ENCODE peak calls at places on chromosomes 3 and 15, in eight cellular contexts. One of them, this sample, is unnamed. For H3K27me3, the result is how much of the 10 kb centered on the place peaks cover.

GRCh38 chr3:192675958-192676649 is 51.2 kb downstream of the FGF12 start:
- DNase-seq in GM23338: no peak
- DNase-seq in DND-41: no peak
- DNase-seq in fibroblast of lung: no peak
- DNase-seq in H9: no peak
- DNase-seq in neuronal stem cell: no peak
- DNase-seq in GM23248: no peak
- DNase-seq in trophoblast cell: no peak
- DNase-seq in this sample: no peak

GRCh38 chr3:5073374-5074085 is 48.6 kb upstream of the ARL8B start:
- DNase-seq in H9: no peak
- DNase-seq in GM23248: no peak
- DNase-seq in trophoblast cell: no peak
- DNase-seq in DND-41: no peak
- DNase-seq in GM23338: no peak
- DNase-seq in neuronal stem cell: no peak
- DNase-seq in fibroblast of lung: no peak
- DNase-seq in this sample: no peak

GRCh38 chr3:108159128-108159527 is 63.1 kb downstream of the IFT57 start:
- DNase-seq in trophoblast cell: no peak
- DNase-seq in GM23338: no peak
- DNase-seq in H9: no peak
- DNase-seq in neuronal stem cell: no peak
- DNase-seq in fibroblast of lung: peak
- DNase-seq in GM23248: peak
- DNase-seq in DND-41: no peak
- DNase-seq in this sample: no peak

GRCh38 chr3:55658297-55659022 is 171.4 kb upstream of the WNT5A start:
- DNase-seq in DND-41: no peak
- DNase-seq in GM23248: no peak
- DNase-seq in neuronal stem cell: no peak
- DNase-seq in H9: peak
- DNase-seq in GM23338: no peak
- DNase-seq in fibroblast of lung: no peak
- DNase-seq in trophoblast cell: no peak
- DNase-seq in this sample: peak

GRCh38 chr15:53197426-53197839 is 407.3 kb upstream of the ONECUT1 start:
- DNase-seq in fibroblast of lung: peak
- DNase-seq in H9: peak
- DNase-seq in trophoblast cell: peak
- DNase-seq in GM23248: peak
- DNase-seq in neuronal stem cell: peak
- DNase-seq in GM23338: peak
- DNase-seq in DND-41: peak
- DNase-seq in this sample: no peak

GRCh38 chr15:48644498-48644826 is 1.0 kb downstream of the FBN1 start:
- DNase-seq in DND-41: no peak
- DNase-seq in GM23248: peak
- DNase-seq in trophoblast cell: peak
- DNase-seq in GM23338: no peak
- DNase-seq in neuronal stem cell: no peak
- DNase-seq in fibroblast of lung: peak
- DNase-seq in H9: no peak
- DNase-seq in this sample: no peak

GRCh38 chr3:174325834-174326705 is 533.1 kb upstream of the NAALADL2 start:
- DNase-seq in DND-41: no peak
- DNase-seq in GM23248: peak
- DNase-seq in neuronal stem cell: no peak
- DNase-seq in H9: no peak
- DNase-seq in GM23338: peak
- DNase-seq in trophoblast cell: no peak
- DNase-seq in fibroblast of lung: peak
- DNase-seq in this sample: no peak

GRCh38 chr3:46127503-46127902 is 80.6 kb downstream of the CCR1 start:
- DNase-seq in H9: no peak
- DNase-seq in fibroblast of lung: peak
- DNase-seq in GM23248: peak
- DNase-seq in DND-41: no peak
- DNase-seq in trophoblast cell: peak
- DNase-seq in neuronal stem cell: no peak
- DNase-seq in GM23338: no peak
- DNase-seq in this sample: no peak

GRCh38 chr3:65944252-65944651 is 94.5 kb downstream of the MAGI1 start:
- DNase-seq in trophoblast cell: no peak
- DNase-seq in fibroblast of lung: no peak
- DNase-seq in H9: no peak
- DNase-seq in GM23338: no peak
- DNase-seq in DND-41: no peak
- DNase-seq in neuronal stem cell: no peak
- DNase-seq in GM23248: no peak
- DNase-seq in this sample: no peak

GRCh38 chr3:89859738-89860137 is 752.3 kb downstream of the EPHA3 start:
- DNase-seq in H9: no peak
- DNase-seq in trophoblast cell: no peak
- DNase-seq in GM23338: peak
- DNase-seq in DND-41: no peak
- DNase-seq in GM23248: no peak
- DNase-seq in fibroblast of lung: no peak
- DNase-seq in neuronal stem cell: no peak
- DNase-seq in this sample: no peak

GRCh38 chr3:108862865-108863798 is 40.5 kb downstream of the TRAT1 start:
- DNase-seq in fibroblast of lung: peak
- DNase-seq in GM23248: peak
- DNase-seq in GM23338: no peak
- DNase-seq in trophoblast cell: no peak
- DNase-seq in DND-41: no peak
- DNase-seq in neuronal stem cell: no peak
- DNase-seq in H9: no peak
- DNase-seq in this sample: no peak

GRCh38 chr3:48561045-48561736 is 2.4 kb downstream of the UCN2 start:
- DNase-seq in GM23248: peak
- DNase-seq in neuronal stem cell: peak
- DNase-seq in DND-41: no peak
- DNase-seq in fibroblast of lung: peak
- DNase-seq in GM23338: peak
- DNase-seq in H9: peak
- DNase-seq in trophoblast cell: peak
- DNase-seq in this sample: no peak

GRCh38 chr3:172568713-172569112 is 45.5 kb upstream of the TNFSF10 start:
- DNase-seq in GM23248: no peak
- DNase-seq in DND-41: no peak
- DNase-seq in fibroblast of lung: no peak
- DNase-seq in trophoblast cell: no peak
- DNase-seq in GM23338: no peak
- DNase-seq in neuronal stem cell: no peak
- DNase-seq in H9: no peak
- DNase-seq in this sample: no peak

GRCh38 chr3:12966847-12967750 is 106.1 kb downstream of the IQSEC1 start:
- DNase-seq in trophoblast cell: peak
- DNase-seq in H9: peak
- DNase-seq in fibroblast of lung: peak
- DNase-seq in GM23248: peak
- DNase-seq in neuronal stem cell: no peak
- DNase-seq in DND-41: peak
- DNase-seq in GM23338: peak
- DNase-seq in this sample: no peak

GRCh38 chr3:53234841-53235232 is 21.0 kb downstream of the TKT start:
- DNase-seq in neuronal stem cell: no peak
- DNase-seq in trophoblast cell: no peak
- DNase-seq in DND-41: no peak
- DNase-seq in GM23338: no peak
- DNase-seq in fibroblast of lung: no peak
- DNase-seq in GM23248: no peak
- DNase-seq in H9: no peak
- DNase-seq in this sample: no peak
- H3K4me2 ChIP-seq in neuronal stem cell: no peak
- H3K4me2 ChIP-seq in trophoblast cell: no peak
- H3K4me2 ChIP-seq in DND-41: no peak
- H3K4me2 ChIP-seq in GM23338: no peak
- H3K4me2 ChIP-seq in fibroblast of lung: no peak
- H3K4me2 ChIP-seq in GM23248: no peak
- H3K4me2 ChIP-seq in H9: no peak
- H3K4me2 ChIP-seq in this sample: no peak

GRCh38 chr3:195802795-195803194 is 8.9 kb downstream of the MUC4 start:
- DNase-seq in fibroblast of lung: no peak
- DNase-seq in GM23338: no peak
- DNase-seq in DND-41: peak
- DNase-seq in H9: no peak
- DNase-seq in GM23248: no peak
- DNase-seq in neuronal stem cell: no peak
- DNase-seq in trophoblast cell: no peak
- DNase-seq in this sample: no peak
- H3K27me3 ChIP-seq in fibroblast of lung: under half
- H3K27me3 ChIP-seq in GM23338: under half
- H3K27me3 ChIP-seq in DND-41: under half
- H3K27me3 ChIP-seq in H9: under half
- H3K27me3 ChIP-seq in GM23248: under half
- H3K27me3 ChIP-seq in neuronal stem cell: under half
- H3K27me3 ChIP-seq in trophoblast cell: under half
- H3K27me3 ChIP-seq in this sample: under half

DNA sequence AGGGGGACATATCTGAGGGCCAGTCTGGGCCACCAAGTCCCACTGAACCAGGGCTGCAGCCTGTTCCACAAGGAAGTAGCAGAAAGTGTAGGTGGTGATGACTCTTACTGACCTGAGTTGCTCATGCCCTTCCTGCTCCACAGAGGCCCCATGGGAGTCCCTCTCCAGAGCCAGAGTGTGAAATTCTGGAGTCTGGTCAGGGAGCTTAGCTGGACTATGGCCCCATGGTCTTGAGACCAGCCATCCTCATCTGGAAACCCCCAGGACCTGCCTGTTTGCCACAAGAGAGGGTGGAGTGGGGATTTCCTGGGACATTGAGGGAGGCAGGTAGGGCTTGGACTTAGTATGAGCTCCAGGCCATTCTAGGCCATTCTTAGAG is 3.0 kb downstream of the SPINT1 start:
- DNase-seq in DND-41: no peak
- DNase-seq in GM23338: no peak
- DNase-seq in neuronal stem cell: no peak
- DNase-seq in fibroblast of lung: no peak
- DNase-seq in GM23248: peak
- DNase-seq in trophoblast cell: no peak
- DNase-seq in H9: no peak
- DNase-seq in this sample: no peak
- H3K4me2 ChIP-seq in DND-41: no peak
- H3K4me2 ChIP-seq in GM23338: peak
- H3K4me2 ChIP-seq in neuronal stem cell: no peak
- H3K4me2 ChIP-seq in fibroblast of lung: no peak
- H3K4me2 ChIP-seq in GM23248: no peak
- H3K4me2 ChIP-seq in trophoblast cell: peak
- H3K4me2 ChIP-seq in H9: peak
- H3K4me2 ChIP-seq in this sample: peak

GRCh38 chr15:58274885-58275284 is 136.7 kb downstream of the AQP9 start:
- DNase-seq in trophoblast cell: no peak
- DNase-seq in GM23248: no peak
- DNase-seq in GM23338: no peak
- DNase-seq in DND-41: no peak
- DNase-seq in neuronal stem cell: no peak
- DNase-seq in H9: no peak
- DNase-seq in fibroblast of lung: no peak
- DNase-seq in this sample: no peak
- H3K27me3 ChIP-seq in trophoblast cell: under half
- H3K27me3 ChIP-seq in GM23248: under half
- H3K27me3 ChIP-seq in GM23338: under half
- H3K27me3 ChIP-seq in DND-41: under half
- H3K27me3 ChIP-seq in neuronal stem cell: under half
- H3K27me3 ChIP-seq in H9: under half
- H3K27me3 ChIP-seq in fibroblast of lung: under half
- H3K27me3 ChIP-seq in this sample: under half

GRCh38 chr3:31966978-31967592 is 14.0 kb downstream of the OSBPL10 start:
- DNase-seq in H9: no peak
- DNase-seq in GM23248: no peak
- DNase-seq in neuronal stem cell: no peak
- DNase-seq in fibroblast of lung: no peak
- DNase-seq in trophoblast cell: no peak
- DNase-seq in GM23338: no peak
- DNase-seq in DND-41: no peak
- DNase-seq in this sample: no peak
- H3K4me2 ChIP-seq in H9: no peak
- H3K4me2 ChIP-seq in GM23248: no peak
- H3K4me2 ChIP-seq in neuronal stem cell: no peak
- H3K4me2 ChIP-seq in fibroblast of lung: no peak
- H3K4me2 ChIP-seq in trophoblast cell: no peak
- H3K4me2 ChIP-seq in GM23338: peak
- H3K4me2 ChIP-seq in DND-41: no peak
- H3K4me2 ChIP-seq in this sample: peak

GRCh38 chr15:93072011-93072410 is 17.0 kb downstream of the RGMA start:
- DNase-seq in H9: no peak
- DNase-seq in GM23338: peak
- DNase-seq in neuronal stem cell: no peak
- DNase-seq in trophoblast cell: no peak
- DNase-seq in GM23248: peak
- DNase-seq in fibroblast of lung: peak
- DNase-seq in DND-41: no peak
- DNase-seq in this sample: no peak

GRCh38 chr15:93074596-93074995 is 14.4 kb downstream of the RGMA start:
- DNase-seq in trophoblast cell: no peak
- DNase-seq in GM23338: no peak
- DNase-seq in GM23248: no peak
- DNase-seq in H9: no peak
- DNase-seq in fibroblast of lung: no peak
- DNase-seq in neuronal stem cell: no peak
- DNase-seq in DND-41: no peak
- DNase-seq in this sample: no peak

GRCh38 chr15:93072440-93073394 is 16.3 kb downstream of the RGMA start:
- DNase-seq in DND-41: no peak
- DNase-seq in GM23338: peak
- DNase-seq in H9: peak
- DNase-seq in trophoblast cell: peak
- DNase-seq in GM23248: peak
- DNase-seq in fibroblast of lung: peak
- DNase-seq in neuronal stem cell: peak
- DNase-seq in this sample: no peak

GRCh38 chr15:93071469-93071891 is 17.5 kb downstream of the RGMA start:
- DNase-seq in H9: no peak
- DNase-seq in DND-41: no peak
- DNase-seq in fibroblast of lung: peak
- DNase-seq in GM23338: no peak
- DNase-seq in neuronal stem cell: no peak
- DNase-seq in trophoblast cell: no peak
- DNase-seq in GM23248: peak
- DNase-seq in this sample: no peak

DNA sequence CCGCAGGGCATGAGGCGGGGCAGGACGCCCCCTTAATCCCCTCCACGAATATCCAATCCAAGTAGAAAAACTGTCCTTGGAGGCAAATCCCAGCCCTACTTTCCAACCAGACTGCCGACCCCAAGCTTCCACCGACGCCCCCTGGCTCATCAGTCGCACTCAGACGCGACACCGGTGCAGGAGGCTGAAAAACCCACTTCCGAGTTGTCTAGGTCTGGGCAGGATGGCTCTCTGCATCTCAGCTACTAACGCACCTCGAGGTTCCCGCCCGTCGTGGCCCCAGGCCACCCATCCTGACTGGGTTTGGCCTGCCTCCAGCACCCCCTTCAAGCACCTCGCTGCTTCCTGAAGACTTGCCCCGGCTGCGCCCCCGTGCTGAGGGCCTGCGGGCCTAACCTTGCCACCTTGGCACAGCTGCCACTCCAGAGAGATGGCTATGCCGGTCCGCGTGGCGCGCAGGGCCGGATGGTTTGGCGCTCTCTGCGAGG is 15.5 kb downstream of the RGMA start:
- DNase-seq in fibroblast of lung: no peak
- DNase-seq in trophoblast cell: no peak
- DNase-seq in neuronal stem cell: no peak
- DNase-seq in GM23338: peak
- DNase-seq in GM23248: no peak
- DNase-seq in H9: peak
- DNase-seq in DND-41: no peak
- DNase-seq in this sample: no peak
- H3K27me3 ChIP-seq in fibroblast of lung: under half
- H3K27me3 ChIP-seq in trophoblast cell: under half
- H3K27me3 ChIP-seq in neuronal stem cell: under half
- H3K27me3 ChIP-seq in GM23338: under half
- H3K27me3 ChIP-seq in GM23248: under half
- H3K27me3 ChIP-seq in H9: under half
- H3K27me3 ChIP-seq in DND-41: under half
- H3K27me3 ChIP-seq in this sample: under half

This sample was measured in keratinocyte.